ENCODE peak calls at places on chromosomes 2 and 18, in five cellular contexts. P is neural progenitor cell, M is hepatocyte, X is PC-3, D is GM23338. F is an unnamed sample.

GRCh38 chr2:30664761-30665358 is 142.4 kb downstream of the CAPN13 start:
- DNase-seq in D (no peak), P (no peak), M (peak), X (peak), F (peak)

GRCh38 chr2:187206071-187206470 is 242.0 kb downstream of the CALCRL start:
- DNase-seq in X (peak), D (no peak), M (no peak), P (peak), F (no peak)

GRCh38 chr2:239289545-239289944 is 111.3 kb downstream of the HDAC4 start:
- DNase-seq in D (no peak), X (no peak), M (no peak), P (no peak), F (no peak)

GRCh38 chr2:29314816-29315571 is 199.8 kb downstream of the CLIP4 start:
- DNase-seq in P (peak), X (peak), D (peak), M (peak), F (peak)

GRCh38 chr2:86020984-86021383 is 84.7 kb downstream of the POLR1A start:
- DNase-seq in M (no peak), P (no peak), D (no peak), X (no peak), F (peak)

GRCh38 chr2:174035981-174036742 is 71.0 kb upstream of the SP3 start:
- DNase-seq in P (no peak), M (no peak), X (peak), D (peak), F (peak)

GRCh38 chr2:191951832-191952231 is 104.9 kb upstream of the CAVIN2 start:
- DNase-seq in X (no peak), D (no peak), P (no peak), M (no peak), F (no peak)

GRCh38 chr2:47015206-47015605 is 99.6 kb upstream of the MCFD2 start:
- DNase-seq in X (peak), D (no peak), M (no peak), P (no peak), F (no peak)

GRCh38 chr2:226799211-226799975 is at the start of gene IRS1:
- DNase-seq in M (peak), X (peak), P (peak), D (peak), F (peak)

GRCh38 chr18:73544032-73544431 is 603.6 kb downstream of the FBXO15 start:
- DNase-seq in X (no peak), D (no peak), M (no peak), P (no peak), F (no peak)

GRCh38 chr2:20609349-20609994 is 41.4 kb downstream of the HS1BP3 start:
- DNase-seq in D (no peak), M (peak), X (peak), P (no peak), F (peak)

GRCh38 chr2:113185643-113186315 is 12.0 kb downstream of the PSD4 start:
- DNase-seq in M (no peak), X (no peak), D (no peak), P (no peak), F (no peak)

GRCh38 chr2:237320801-237321563 is 93.0 kb downstream of the COL6A3 start:
- DNase-seq in M (no peak), X (no peak), D (no peak), P (no peak), F (no peak)

GRCh38 chr18:26546170-26546874 is 2.0 kb downstream of the KCTD1 start:
- DNase-seq in D (no peak), P (peak), M (no peak), X (peak), F (no peak)

GRCh38 chr2:38176619-38177021 is 100.7 kb upstream of the CYP1B1 start:
- DNase-seq in D (no peak), X (no peak), P (no peak), M (no peak), F (peak)
- TF ChIP-seq EZH2phosphoT487 in D (no peak), X (no peak), P (no peak), M (no peak), F (no peak)

GRCh38 chr2:62456721-62457539 is 49.1 kb downstream of the TMEM17 start:
- DNase-seq in X (peak), M (peak), D (peak), P (peak), F (peak)
- H3K27ac ChIP-seq in X (peak), M (peak), D (no peak), P (no peak), F (peak)

GRCh38 chr2:188610827-188611226 is 319.2 kb downstream of the GULP1 start:
- DNase-seq in D (no peak), X (no peak), M (peak), P (no peak), F (peak)

GRCh38 chr2:188610050-188610444 is 318.4 kb downstream of the GULP1 start:
- DNase-seq in M (no peak), X (no peak), D (no peak), P (no peak), F (peak)

GRCh38 chr2:188609321-188610049 is 317.8 kb downstream of the GULP1 start:
- DNase-seq in P (no peak), X (peak), D (no peak), M (no peak), F (peak)

GRCh38 chr2:188604579-188604978 is 312.9 kb downstream of the GULP1 start:
- DNase-seq in P (no peak), X (no peak), D (no peak), M (no peak), F (peak)

DNA sequence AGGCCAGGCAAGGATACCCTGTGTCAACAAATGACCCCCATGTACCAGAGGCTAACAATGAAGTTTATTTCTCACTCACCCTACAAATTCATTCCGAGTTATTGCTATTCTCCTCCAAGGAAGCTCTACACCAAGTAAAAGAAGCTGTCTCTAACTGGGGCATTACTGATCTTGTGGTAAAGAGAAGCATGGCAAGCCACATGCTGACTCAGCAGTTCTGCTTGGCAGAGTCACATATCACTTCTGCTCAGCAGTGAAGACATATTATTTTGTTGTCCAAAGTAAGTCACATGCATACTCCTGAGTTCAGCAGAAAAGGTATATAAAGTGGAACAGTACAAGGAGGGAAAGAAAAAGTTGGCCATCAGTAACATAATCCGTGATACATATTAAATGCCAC is 315.8 kb downstream of the GULP1 start:
- DNase-seq in P (no peak), M (peak), X (no peak), D (no peak), F (peak)
- TF ChIP-seq EZH2phosphoT487 in P (no peak), M (no peak), X (no peak), D (no peak), F (no peak)

GRCh38 chr2:217954469-217954868 is 48.3 kb downstream of the TNS1 start:
- DNase-seq in P (no peak), M (no peak), X (no peak), D (no peak), F (no peak)
- H3K27ac ChIP-seq in P (no peak), M (no peak), X (no peak), D (no peak), F (no peak)

GRCh38 chr2:159285929-159286708 is at the start of gene WDSUB1:
- DNase-seq in X (peak), M (peak), D (peak), P (peak), F (peak)
- TF ChIP-seq EZH2phosphoT487 in X (no peak), M (no peak), D (no peak), P (no peak), F (no peak)